ENCODE peak calls at places on chromosomes 4 and X, in five cellular contexts. One of them, this sample, is unnamed.

GRCh38 chr4:26557164-26557563 is 26.7 kb upstream of the TBC1D19 start:
- DNase-seq in small intestine: no peak
- DNase-seq in aorta: no peak
- DNase-seq in GM04503: peak
- DNase-seq in NCI-H524 treated with DMSO at 0.1 percent for 48 hours: no peak
- DNase-seq in this sample: no peak

GRCh38 chrX:74922922-74923321 is 2.3 kb downstream of the NEXMIF start:
- DNase-seq in NCI-H524 treated with DMSO at 0.1 percent for 48 hours: no peak
- DNase-seq in GM04503: no peak
- DNase-seq in aorta: no peak
- DNase-seq in small intestine: no peak
- DNase-seq in this sample: no peak

GRCh38 chrX:40479777-40480318 is 100.9 kb upstream of the ATP6AP2 start:
- DNase-seq in GM04503: no peak
- DNase-seq in aorta: no peak
- DNase-seq in NCI-H524 treated with DMSO at 0.1 percent for 48 hours: no peak
- DNase-seq in small intestine: no peak
- DNase-seq in this sample: no peak

GRCh38 chrX:52608961-52609360 is 45.7 kb downstream of the SSX7 start:
- DNase-seq in GM04503: no peak
- DNase-seq in small intestine: no peak
- DNase-seq in NCI-H524 treated with DMSO at 0.1 percent for 48 hours: no peak
- DNase-seq in aorta: no peak
- DNase-seq in this sample: no peak

GRCh38 chr4:28334221-28334620 is 1473.6 kb downstream of the STIM2 start:
- DNase-seq in aorta: no peak
- DNase-seq in NCI-H524 treated with DMSO at 0.1 percent for 48 hours: no peak
- DNase-seq in GM04503: no peak
- DNase-seq in small intestine: no peak
- DNase-seq in this sample: no peak

GRCh38 chrX:154401918-154402621 is 3.9 kb downstream of the RPL10 start:
- DNase-seq in aorta: no peak
- DNase-seq in GM04503: no peak
- DNase-seq in NCI-H524 treated with DMSO at 0.1 percent for 48 hours: no peak
- DNase-seq in small intestine: no peak
- DNase-seq in this sample: no peak

GRCh38 chr4:38979081-38979480 is 53.1 kb downstream of the TMEM156 start:
- DNase-seq in GM04503: no peak
- DNase-seq in small intestine: no peak
- DNase-seq in NCI-H524 treated with DMSO at 0.1 percent for 48 hours: no peak
- DNase-seq in aorta: no peak
- DNase-seq in this sample: no peak

GRCh38 chr4:7355795-7356194 is 78.9 kb downstream of the PSAPL1 start:
- DNase-seq in small intestine: no peak
- DNase-seq in GM04503: no peak
- DNase-seq in aorta: no peak
- DNase-seq in NCI-H524 treated with DMSO at 0.1 percent for 48 hours: no peak
- DNase-seq in this sample: no peak

GRCh38 chrX:96918864-96919263 is 35.2 kb downstream of the RPA4 start:
- DNase-seq in aorta: no peak
- DNase-seq in NCI-H524 treated with DMSO at 0.1 percent for 48 hours: no peak
- DNase-seq in small intestine: no peak
- DNase-seq in GM04503: no peak
- DNase-seq in this sample: no peak

This sample was measured in cardiac septum.